ENCODE peak calls at places on chromosomes 16 and 17, in nine cellular contexts. G is NCI-H1930; C is astrocyte of the spinal cord; N is H4; Y is CD4-positive, CD25-positive, alpha-beta regulatory T cell; L is NCI-H2081; F is esophagus muscularis mucosa; P is body of pancreas; X is BJ. B is an unnamed sample.

GRCh38 chr17:38656959-38657823 is 17.6 kb downstream of the EPOP start:
- DNase-seq in L (no peak), N (no peak), G (no peak), Y (no peak), C (no peak), F (no peak), P (peak), X (no peak), B (no peak)

GRCh38 chr17:77312786-77313599 is 172.2 kb downstream of the SEC14L1 start:
- DNase-seq in Y (no peak), G (no peak), X (peak), P (peak), F (no peak), C (peak), L (no peak), N (no peak), B (peak)

GRCh38 chr17:48548687-48549621 is 4.0 kb upstream of the HOXB2 start:
- DNase-seq in G (peak), N (no peak), P (no peak), L (no peak), F (no peak), X (no peak), Y (no peak), C (peak), B (no peak)

GRCh38 chr16:8355714-8356113 is 234.6 kb downstream of the TMEM114 start:
- DNase-seq in F (no peak), L (peak), P (no peak), X (no peak), C (no peak), N (no peak), Y (no peak), G (peak), B (no peak)

GRCh38 chr17:37553357-37553966 is 55.8 kb downstream of the SYNRG start:
- DNase-seq in C (no peak), G (no peak), X (no peak), N (no peak), Y (no peak), L (no peak), F (no peak), P (no peak), B (no peak)

GRCh38 chr17:73340093-73340596 is 28.3 kb upstream of the CDC42EP4 start:
- DNase-seq in C (peak), L (no peak), N (peak), X (peak), Y (no peak), P (no peak), F (no peak), G (no peak), B (peak)

GRCh38 chr16:1439058-1439698 is 5.2 kb downstream of the CCDC154 start:
- DNase-seq in G (no peak), N (no peak), C (no peak), P (no peak), Y (no peak), F (no peak), L (peak), X (no peak), B (no peak)

GRCh38 chr16:914453-914852 is 56.3 kb downstream of the LMF1 start:
- DNase-seq in Y (no peak), G (no peak), F (no peak), X (no peak), N (peak), L (no peak), P (no peak), C (no peak), B (no peak)

GRCh38 chr16:3965781-3966582 is 85.5 kb upstream of the CREBBP start:
- DNase-seq in X (no peak), L (no peak), F (no peak), P (no peak), C (no peak), G (no peak), N (no peak), Y (no peak), B (no peak)

GRCh38 chr17:73910216-73910615 is 266.0 kb upstream of the SDK2 start:
- DNase-seq in X (no peak), G (no peak), L (no peak), P (no peak), Y (no peak), C (no peak), N (no peak), F (peak), B (no peak)

B was measured in stomach.